ENCODE peak calls at places on chromosomes 6 and 20, in six cellular contexts. P is psoas muscle, L is cardiac muscle cell, B is PC-3, N is BJ, C is left lung. O is an unnamed sample. For H3K36me3, the result is how much of the 10 kb centered on the place peaks cover.

GRCh38 chr20:853406-853996 is 20.0 kb downstream of the FAM110A start:
- DNase-seq in P (no peak), L (no peak), B (no peak), N (no peak), C (no peak), O (no peak)

GRCh38 chr20:24242763-24243162 is 226.7 kb upstream of the SYNDIG1 start:
- DNase-seq in P (no peak), L (no peak), B (no peak), N (no peak), C (no peak), O (no peak)

GRCh38 chr20:32652739-32653526 is 20.8 kb downstream of the C20orf203 start:
- DNase-seq in P (peak), L (peak), B (peak), N (peak), C (peak), O (no peak)

GRCh38 chr20:45433316-45433715 is 17.4 kb downstream of the PIGT start:
- DNase-seq in P (peak), L (peak), B (no peak), N (no peak), C (no peak), O (no peak)

GRCh38 chr20:24658920-24659660 is 189.7 kb downstream of the SYNDIG1 start:
- DNase-seq in P (no peak), L (no peak), B (no peak), N (no peak), C (no peak), O (no peak)

GRCh38 chr20:6231551-6231950 is 108.7 kb upstream of the FERMT1 start:
- DNase-seq in P (no peak), L (peak), B (peak), N (no peak), C (no peak), O (no peak)

GRCh38 chr6:95587989-95588388 is 10.7 kb downstream of the MANEA start:
- DNase-seq in P (no peak), L (no peak), B (no peak), N (no peak), C (no peak), O (no peak)

GRCh38 chr20:64067733-64068307 is 4.8 kb downstream of the TCEA2 start:
- DNase-seq in P (no peak), L (no peak), B (no peak), N (no peak), C (no peak), O (no peak)

GRCh38 chr6:26016326-26017275 is 54.0 kb downstream of the TRIM38 start:
- DNase-seq in P (peak), L (peak), B (no peak), N (no peak), C (peak), O (no peak)

GRCh38 chr20:44475694-44476560 is at the start of gene TTPAL:
- DNase-seq in P (peak), L (peak), B (peak), N (peak), C (peak), O (no peak)

GRCh38 chr6:33801611-33802010 is 2.2 kb downstream of the MLN start:
- DNase-seq in P (no peak), L (no peak), B (no peak), N (no peak), C (peak), O (no peak)

GRCh38 chr6:154169193-154169847 is 130.3 kb downstream of the OPRM1 start:
- DNase-seq in P (no peak), L (peak), B (no peak), N (no peak), C (no peak), O (no peak)

GRCh38 chr6:158006821-158007570 is 25.3 kb downstream of the SYNJ2 start:
- DNase-seq in P (no peak), L (no peak), B (no peak), N (no peak), C (peak), O (no peak)

GRCh38 chr20:10190456-10190855 is 28.2 kb upstream of the SNAP25 start:
- DNase-seq in P (no peak), L (no peak), B (no peak), N (no peak), C (no peak), O (no peak)

GRCh38 chr6:168277274-168277669 is 42.3 kb downstream of the DACT2 start:
- DNase-seq in P (no peak), L (no peak), B (no peak), N (no peak), C (no peak), O (no peak)
- TF ChIP-seq CTCF in P (no peak), L (no peak), B (no peak), N (no peak), C (no peak), O (no peak)

DNA sequence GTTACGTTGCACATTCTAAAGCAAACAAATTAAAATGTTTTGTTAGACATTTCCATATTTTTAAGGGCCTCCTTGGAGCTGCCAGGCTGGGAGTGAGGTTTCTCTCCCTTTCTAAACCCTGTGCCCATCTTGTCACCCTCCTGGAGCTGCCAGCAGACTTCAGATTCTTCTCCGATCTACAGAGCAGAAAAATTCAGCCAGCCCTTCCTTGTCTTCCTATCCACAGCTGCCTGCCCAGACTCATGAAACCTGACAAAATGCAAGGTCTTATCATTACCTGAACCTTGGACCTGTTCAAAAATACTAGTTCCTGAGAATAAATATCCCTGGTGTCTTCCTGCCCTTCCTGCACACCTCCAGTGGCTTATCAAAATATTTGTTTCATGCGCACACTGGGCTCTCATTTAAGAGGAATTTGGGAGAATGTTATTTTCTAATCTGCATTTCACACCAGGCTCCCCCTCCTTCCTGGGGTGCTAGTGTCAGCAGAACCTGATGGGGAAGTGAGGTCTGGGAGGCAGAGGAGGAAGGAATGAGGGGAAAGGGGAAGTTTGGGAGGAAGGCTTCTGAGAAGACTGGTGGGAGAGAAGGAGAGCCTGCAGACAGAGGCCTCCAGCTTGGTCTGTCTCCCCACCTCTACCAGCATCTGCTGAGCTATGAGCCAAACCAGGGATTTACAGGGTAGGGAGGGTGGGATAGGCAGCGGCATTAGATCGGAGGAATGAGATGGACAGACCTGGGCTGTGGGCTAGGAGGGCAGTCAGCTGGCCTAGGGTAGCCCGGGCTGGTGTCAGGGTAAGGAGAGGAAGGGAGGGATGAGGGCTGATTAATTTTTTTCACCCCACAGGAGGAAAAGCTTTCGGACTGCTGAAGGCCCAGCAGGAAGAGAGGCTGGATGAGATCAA is at the start of gene AIF1:
- DNase-seq in P (no peak), L (no peak), B (no peak), N (no peak), C (no peak), O (no peak)
- H3K4me3 ChIP-seq in P (peak), L (no peak), B (no peak), N (no peak), C (no peak), O (no peak)

GRCh38 chr6:18254793-18255192 is 9.5 kb downstream of the DEK start:
- DNase-seq in P (no peak), L (no peak), B (no peak), N (no peak), C (no peak), O (no peak)

GRCh38 chr6:18248698-18249097 is 15.6 kb downstream of the DEK start:
- DNase-seq in P (no peak), L (no peak), B (no peak), N (no peak), C (no peak), O (no peak)

DNA sequence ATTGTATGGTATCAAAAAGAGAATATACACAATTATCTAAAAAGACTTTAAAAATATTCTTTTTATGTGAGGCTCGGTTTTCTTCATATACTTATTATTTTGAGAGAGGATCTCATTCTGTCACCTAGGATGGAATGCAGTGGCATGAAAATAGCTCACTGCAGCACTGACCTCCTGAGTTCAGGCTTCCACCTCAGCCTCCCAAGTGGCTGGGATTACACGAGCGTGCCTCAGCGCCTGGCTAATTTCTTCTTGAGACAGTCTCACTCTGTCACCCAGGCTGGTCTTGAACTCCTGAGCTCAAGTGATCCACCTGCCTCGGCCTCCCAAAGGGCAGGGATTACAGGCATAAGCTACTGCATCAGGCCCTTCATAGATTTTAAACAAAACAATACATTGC is 10.7 kb downstream of the DEK start:
- DNase-seq in P (no peak), L (no peak), B (no peak), N (no peak), C (no peak), O (no peak)
- H3K36me3 ChIP-seq in P (under half), L (under half), B (half or more), N (under half), C (half or more), O (half or more)

GRCh38 chr20:59643616-59644061 is 39.3 kb downstream of the PHACTR3 start:
- DNase-seq in P (no peak), L (no peak), B (no peak), N (no peak), C (no peak), O (peak)

GRCh38 chr20:59645761-59646171 is 41.4 kb downstream of the PHACTR3 start:
- DNase-seq in P (no peak), L (no peak), B (peak), N (no peak), C (no peak), O (peak)

GRCh38 chr20:59646487-59646886 is 42.1 kb downstream of the PHACTR3 start:
- DNase-seq in P (no peak), L (no peak), B (no peak), N (no peak), C (no peak), O (peak)

GRCh38 chr20:59645316-59645715 is 41.0 kb downstream of the PHACTR3 start:
- DNase-seq in P (no peak), L (no peak), B (no peak), N (no peak), C (no peak), O (peak)

GRCh38 chr20:59644371-59644939 is 40.1 kb downstream of the PHACTR3 start:
- DNase-seq in P (no peak), L (no peak), B (no peak), N (no peak), C (no peak), O (peak)
- TF ChIP-seq CTCF in P (no peak), L (no peak), B (no peak), N (no peak), C (no peak), O (no peak)

GRCh38 chr6:12032783-12033573 is 20.9 kb downstream of the HIVEP1 start:
- DNase-seq in P (no peak), L (no peak), B (no peak), N (no peak), C (no peak), O (no peak)
- H3K4me3 ChIP-seq in P (no peak), L (no peak), B (no peak), N (no peak), C (no peak), O (no peak)

GRCh38 chr6:91057689-91058088 is 470.8 kb upstream of the MAP3K7 start:
- DNase-seq in P (no peak), L (no peak), B (no peak), N (no peak), C (no peak), O (no peak)

GRCh38 chr6:91063362-91063761 is 476.5 kb upstream of the MAP3K7 start:
- DNase-seq in P (no peak), L (no peak), B (no peak), N (no peak), C (no peak), O (no peak)
- H3K36me3 ChIP-seq in P (under half), L (under half), B (under half), N (under half), C (under half), O (under half)